ENCODE peak calls at places on chromosome 12, in ten cellular contexts. B is fibroblast of the conjunctiva; I is astrocyte of the spinal cord; M is amygdala; L is endothelial cell; J is heart left ventricle; F is activated CD4-positive, alpha-beta T cell treated with anti-CD3 and anti-CD28 coated beads, Interleukin-2, amount 50 U/mL, for 24 hours; G is cardiac muscle cell; R is GM19239; O is activated T-cell treated with anti-CD3 and anti-CD28 coated beads, Interleukin-2, amount 50 U/mL, for 1 hour. U is an unnamed sample.

GRCh38 chr12:66861157-66861750 is 182.4 kb upstream of the GRIP1 start:
- DNase-seq in J (peak; percentile 55), R (no peak), I (peak; percentile 66), O (peak; percentile 65), L (peak; percentile 69), M (no peak), F (peak; percentile 56), G (peak; percentile 72), B (peak; percentile 23), U (peak; percentile 43)

GRCh38 chr12:2358986-2359658 is 306.3 kb downstream of the CACNA1C start:
- DNase-seq in R (no peak), M (no peak), J (no peak), B (no peak), F (no peak), G (no peak), L (no peak), O (no peak), I (peak; percentile 33), U (no peak)

GRCh38 chr12:94740601-94741362 is 90.4 kb upstream of the TMCC3 start:
- DNase-seq in I (no peak), F (no peak), M (no peak), J (no peak), L (no peak), B (no peak), R (no peak), G (no peak), O (no peak), U (no peak)

GRCh38 chr12:50764861-50765324 is 992 bp downstream of the ATF1 start:
- DNase-seq in O (no peak), R (no peak), I (peak; percentile 50), J (no peak), G (peak; percentile 59), M (no peak), F (peak; percentile 21), B (no peak), L (no peak), U (no peak)

GRCh38 chr12:81758421-81759214 is 532 bp downstream of the PPFIA2 start:
- DNase-seq in L (peak; percentile 28), O (no peak), J (peak; percentile 39), F (no peak), B (peak; percentile 3), I (peak; percentile 41), R (no peak), G (peak; percentile 47), M (no peak), U (peak; percentile 53)

GRCh38 chr12:2387051-2387834 is 334.5 kb downstream of the CACNA1C start:
- DNase-seq in B (no peak), L (no peak), R (no peak), O (no peak), G (no peak), M (no peak), I (no peak), F (no peak), J (no peak), U (no peak)

GRCh38 chr12:50458606-50459005 is 46.2 kb upstream of the DIP2B start:
- DNase-seq in R (no peak), B (no peak), I (peak; percentile 10), G (no peak), F (no peak), O (no peak), M (no peak), J (no peak), L (no peak), U (no peak)

GRCh38 chr12:117125275-117125613 is 26.0 kb upstream of the TESC start:
- DNase-seq in F (no peak), J (no peak), O (no peak), M (no peak), G (no peak), I (no peak), R (no peak), L (no peak), B (no peak), U (no peak)

GRCh38 chr12:49549735-49550710 is 11.2 kb downstream of the KCNH3 start:
- DNase-seq in J (no peak), B (no peak), R (no peak), O (no peak), I (no peak), G (no peak), F (no peak), M (no peak), L (no peak), U (no peak)

GRCh38 chr12:27462151-27462694 is 15.7 kb downstream of the SMCO2 start:
- DNase-seq in J (no peak), I (peak; percentile 90), B (no peak), L (no peak), R (no peak), O (no peak), M (no peak), F (no peak), G (no peak), U (no peak)

GRCh38 chr12:109760930-109761630 is 47.5 kb downstream of the FAM222A start:
- DNase-seq in B (no peak), J (no peak), R (no peak), L (no peak), G (no peak), I (no peak), M (no peak), O (no peak), F (no peak), U (peak; percentile 10)

GRCh38 chr12:94033112-94033511 is 115.3 kb upstream of the PLXNC1 start:
- DNase-seq in M (no peak), L (no peak), G (no peak), F (peak; percentile 4), R (no peak), O (no peak), B (no peak), J (no peak), I (no peak), U (no peak)

GRCh38 chr12:56634837-56635538 is 4.9 kb upstream of the BAZ2A start:
- DNase-seq in O (peak; percentile 73), R (no peak), I (peak; percentile 83), F (no peak), B (peak; percentile 69), G (peak; percentile 85), L (peak; percentile 53), M (peak; percentile 39), J (peak; percentile 81), U (peak; percentile 77)

GRCh38 chr12:124392271-124392990 is 97.5 kb downstream of the RFLNA start:
- DNase-seq in I (peak; percentile 77), M (no peak), J (peak; percentile 61), O (peak; percentile 31), F (no peak), G (peak; percentile 24), R (peak; percentile 58), B (no peak), L (peak; percentile 36), U (peak; percentile 68)

GRCh38 chr12:131049569-131050339 is 96.0 kb downstream of the ADGRD1 start:
- DNase-seq in M (no peak), B (no peak), R (no peak), L (no peak), O (no peak), I (no peak), F (no peak), G (no peak), J (no peak), U (no peak)

GRCh38 chr12:3225154-3225795 is 148.1 kb downstream of the TSPAN9 start:
- DNase-seq in I (peak; percentile 88), B (no peak), L (no peak), F (no peak), J (peak; percentile 46), O (no peak), G (no peak), R (no peak), M (no peak), U (peak; percentile 46)

GRCh38 chr12:122147514-122148290 is 26.3 kb downstream of the IL31 start:
- DNase-seq in R (no peak), B (no peak), J (no peak), G (no peak), O (no peak), M (no peak), I (no peak), F (no peak), L (no peak), U (no peak)

GRCh38 chr12:31440586-31440985 is 114.6 kb upstream of the SINHCAF start:
- DNase-seq in J (no peak), G (no peak), B (no peak), M (no peak), F (no peak), O (no peak), L (no peak), I (no peak), R (no peak), U (no peak)

GRCh38 chr12:49973361-49973830 is 649 bp downstream of the AQP6 start:
- DNase-seq in L (no peak), G (no peak), J (no peak), M (no peak), I (no peak), R (no peak), F (no peak), B (no peak), O (no peak), U (no peak)

GRCh38 chr12:101850199-101850598 is 19.4 kb upstream of the GNPTAB start:
- DNase-seq in O (no peak), M (no peak), F (no peak), J (no peak), G (no peak), I (no peak), B (no peak), L (no peak), R (no peak), U (no peak)

GRCh38 chr12:20196767-20197166 is 171.6 kb upstream of the PDE3A start:
- DNase-seq in I (no peak), G (no peak), R (no peak), B (no peak), M (no peak), L (no peak), O (no peak), F (no peak), J (no peak), U (no peak)

GRCh38 chr12:105670664-105671063 is 340.2 kb downstream of the C12orf75 start:
- DNase-seq in F (no peak), M (no peak), L (no peak), J (no peak), B (no peak), I (peak; percentile 33), G (no peak), R (no peak), O (no peak), U (no peak)

GRCh38 chr12:12010277-12011031 is 60.3 kb upstream of the BCL2L14 start:
- DNase-seq in G (no peak), F (peak; percentile 72), L (no peak), B (no peak), O (peak; percentile 57), M (no peak), R (no peak), J (peak; percentile 65), I (peak; percentile 89), U (peak; percentile 57)

GRCh38 chr12:53984901-53985357 is at the start of gene HOXC10:
- DNase-seq in J (peak; percentile 79), O (peak; percentile 73), M (no peak), G (peak; percentile 88), F (peak; percentile 80), R (peak; percentile 70), I (peak; percentile 83), B (peak; percentile 62), L (peak; percentile 91), U (peak; percentile 77)

GRCh38 chr12:34400986-34401658 is 378.8 kb downstream of the ALG10 start:
- DNase-seq in G (no peak), I (no peak), O (peak; percentile 4), M (no peak), L (peak; percentile 1), B (no peak), R (no peak), J (peak; percentile 7), F (no peak), U (peak; percentile 5)

GRCh38 chr12:82619644-82620043 is 67.1 kb upstream of the TMTC2 start:
- DNase-seq in F (no peak), M (no peak), I (no peak), O (no peak), B (no peak), L (no peak), J (no peak), R (no peak), G (no peak), U (no peak)

GRCh38 chr12:123253606-123254459 is 17.8 kb downstream of the CDK2AP1 start:
- DNase-seq in J (peak; percentile 70), G (no peak), I (no peak), F (no peak), R (no peak), L (no peak), O (no peak), B (no peak), M (no peak), U (peak; percentile 79)

GRCh38 chr12:120687570-120688289 is 781 bp downstream of the MLEC start:
- DNase-seq in F (no peak), J (no peak), O (peak; percentile 37), G (peak; percentile 47), I (no peak), B (no peak), M (no peak), R (no peak), L (peak; percentile 23), U (peak; percentile 43)